ENCODE peak calls at places on chromosomes 4 and X, in nine cellular contexts. Y, I, F, Z, W, X, T, A and R are unnamed samples.

GRCh38 chr4:146333187-146333894 is 119.0 kb downstream of the REELD1 start:
- DNase-seq in F (no peak), A (no peak), Y (no peak), T (peak), Z (peak), I (no peak), W (no peak), X (no peak), R (no peak)

GRCh38 chr4:3208826-3209225 is 40.1 kb upstream of the MSANTD1 start:
- DNase-seq in A (no peak), X (no peak), Y (no peak), I (no peak), Z (no peak), F (no peak), T (no peak), W (no peak), R (no peak)

GRCh38 chr4:129358571-129358970 is 262.6 kb downstream of the C4orf33 start:
- DNase-seq in Z (no peak), X (no peak), A (no peak), F (no peak), Y (no peak), W (no peak), T (no peak), I (no peak), R (no peak)

GRCh38 chr4:125254111-125254510 is 60.6 kb upstream of the FAT4 start:
- DNase-seq in T (no peak), F (no peak), A (no peak), Z (no peak), W (no peak), I (no peak), Y (no peak), X (no peak), R (no peak)

GRCh38 chr4:7745486-7745885 is 194.2 kb downstream of the AFAP1 start:
- DNase-seq in I (no peak), X (no peak), Y (no peak), F (no peak), W (no peak), T (no peak), A (no peak), Z (no peak), R (no peak)

GRCh38 chr4:153785830-153786721 is 2.8 kb downstream of the SFRP2 start:
- DNase-seq in Z (no peak), Y (no peak), X (no peak), I (no peak), A (no peak), W (no peak), F (no peak), T (no peak), R (no peak)

GRCh38 chr4:38317238-38317637 is 346.8 kb upstream of the KLF3 start:
- DNase-seq in F (no peak), Z (no peak), W (no peak), Y (no peak), A (no peak), I (no peak), X (no peak), T (no peak), R (no peak)

GRCh38 chrX:41921492-41922124 is 1.7 kb downstream of the CASK start:
- DNase-seq in I (no peak), T (peak), Y (no peak), F (no peak), A (no peak), W (no peak), Z (no peak), X (no peak), R (no peak)

GRCh38 chr4:95255396-95256107 is 293.2 kb downstream of the UNC5C start:
- DNase-seq in I (peak), X (no peak), T (no peak), F (no peak), A (no peak), W (no peak), Y (no peak), Z (no peak), R (peak)

GRCh38 chr4:71026086-71026485 is 32.6 kb downstream of the DCK start:
- DNase-seq in Z (no peak), I (peak), Y (no peak), W (no peak), T (no peak), F (no peak), X (no peak), A (no peak), R (no peak)

GRCh38 chrX:46666831-46667230 is 92.1 kb downstream of the SLC9A7 start:
- DNase-seq in Z (no peak), W (no peak), F (no peak), X (no peak), T (no peak), A (no peak), I (no peak), Y (no peak), R (no peak)

GRCh38 chrX:9955506-9955905 is 11.7 kb upstream of the CLDN34 start:
- DNase-seq in F (no peak), T (no peak), Z (no peak), A (no peak), Y (no peak), X (no peak), W (no peak), I (no peak), R (no peak)

GRCh38 chrX:136584545-136584944 is 52.5 kb downstream of the VGLL1 start:
- DNase-seq in W (no peak), X (no peak), I (no peak), Z (no peak), A (no peak), Y (no peak), T (no peak), F (no peak), R (no peak)

GRCh38 chr4:185088899-185089298 is 54.2 kb upstream of the SLC25A4 start:
- DNase-seq in A (no peak), W (no peak), X (no peak), Y (no peak), Z (no peak), F (no peak), I (no peak), T (no peak), R (no peak)

GRCh38 chrX:19807414-19807813 is 80.0 kb downstream of the SH3KBP1 start:
- DNase-seq in Y (no peak), Z (no peak), W (no peak), I (no peak), F (no peak), X (no peak), T (no peak), A (no peak), R (no peak)

GRCh38 chrX:150155396-150156048 is 207.6 kb upstream of the MAMLD1 start:
- DNase-seq in Z (peak), T (no peak), A (no peak), Y (no peak), F (no peak), I (peak), W (peak), X (no peak), R (no peak)

GRCh38 chrX:147894332-147894870 is 17.3 kb upstream of the FMR1 start:
- DNase-seq in Y (no peak), W (no peak), T (no peak), A (no peak), I (no peak), Z (no peak), F (no peak), X (no peak), R (no peak)

GRCh38 chr4:124633285-124633941 is 79.1 kb downstream of the ANKRD50 start:
- DNase-seq in I (no peak), F (no peak), X (no peak), Y (no peak), Z (no peak), T (no peak), A (no peak), W (no peak), R (no peak)

GRCh38 chrX:9318213-9318612 is 146.6 kb upstream of the TBL1X start:
- DNase-seq in T (no peak), I (no peak), A (no peak), Z (no peak), X (no peak), F (no peak), Y (no peak), W (no peak), R (no peak)

GRCh38 chr4:168109527-168109926 is 17.2 kb downstream of the ANXA10 start:
- DNase-seq in A (no peak), I (no peak), T (no peak), Z (no peak), F (no peak), X (no peak), W (no peak), Y (no peak), R (no peak)

GRCh38 chrX:7060444-7060843 is 87.1 kb upstream of the STS start:
- DNase-seq in F (no peak), Y (no peak), A (no peak), Z (no peak), I (no peak), T (no peak), X (no peak), W (no peak), R (no peak)

GRCh38 chr4:100806988-100807387 is 289.2 kb upstream of the EMCN start:
- DNase-seq in X (no peak), A (no peak), T (no peak), I (no peak), W (no peak), F (no peak), Z (no peak), Y (no peak), R (no peak)

GRCh38 chr4:151661873-151662272 is 98.9 kb downstream of the GATB start:
- DNase-seq in X (no peak), W (no peak), A (no peak), T (no peak), I (no peak), F (no peak), Z (no peak), Y (no peak), R (no peak)

GRCh38 chr4:38920186-38920585 is 52.6 kb downstream of the FAM114A1 start:
- DNase-seq in A (no peak), T (no peak), F (no peak), X (no peak), I (no peak), Y (no peak), W (no peak), Z (no peak), R (no peak)

GRCh38 chr4:184961693-184962092 is 56.6 kb upstream of the HELT start:
- DNase-seq in I (no peak), T (no peak), W (no peak), X (peak), Z (peak), A (no peak), F (peak), Y (no peak), R (no peak)

DNA sequence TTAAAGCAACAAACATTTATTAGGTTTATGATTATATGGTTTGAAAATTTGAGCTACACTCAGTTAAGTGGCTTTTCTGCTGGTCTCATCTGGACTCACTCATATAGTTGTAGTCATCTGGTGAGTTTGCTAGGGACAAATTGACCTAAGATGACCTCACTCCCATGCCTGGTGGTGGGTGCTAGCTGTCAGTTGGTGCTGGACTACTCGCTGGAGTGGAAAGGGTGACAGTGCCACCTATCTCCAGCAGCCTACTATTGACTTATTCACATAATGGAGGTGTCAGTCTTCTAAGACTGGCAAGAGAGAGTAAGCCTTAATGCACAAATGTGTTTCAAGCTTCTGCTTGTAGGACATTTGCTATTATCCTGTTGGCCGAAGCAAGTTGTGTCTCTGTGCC is 88.2 kb downstream of the TASL start:
- DNase-seq in A (no peak), F (no peak), I (no peak), W (no peak), T (no peak), Y (no peak), X (no peak), Z (no peak), R (no peak)
- TF ChIP-seq CTCF in A (no peak), F (no peak), I (no peak), W (no peak), T (no peak), Y (no peak), X (no peak), Z (no peak), R (no peak)

DNA sequence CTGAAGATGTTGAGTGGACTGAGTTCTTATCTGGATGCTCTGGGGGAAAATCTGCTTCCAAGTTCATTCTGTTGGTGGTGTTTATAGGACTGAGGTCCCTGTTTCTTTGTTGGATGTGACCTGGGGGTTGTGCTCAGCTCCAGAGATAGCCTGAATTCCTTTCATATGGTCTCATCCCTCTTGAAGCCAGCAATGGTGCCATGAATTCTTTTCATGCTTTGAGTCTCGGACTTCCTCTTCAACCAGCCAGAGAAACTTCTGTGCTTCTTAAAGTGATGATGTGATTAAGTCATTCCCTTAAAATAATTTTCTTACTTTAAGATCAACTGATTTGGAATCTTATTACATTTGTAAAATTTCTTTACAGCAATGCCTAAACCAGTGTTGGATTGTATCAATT is 233.8 kb upstream of the UGT8 start:
- DNase-seq in F (no peak), A (no peak), Y (no peak), W (no peak), Z (no peak), I (peak), T (no peak), X (no peak), R (no peak)
- TF ChIP-seq POLR2A in F (no peak), A (no peak), Y (no peak), W (no peak), Z (no peak), I (no peak), T (no peak), X (no peak), R (no peak)

GRCh38 chrX:43121637-43122036 is 343.7 kb upstream of the PPP1R2C start:
- DNase-seq in A (no peak), F (no peak), I (no peak), Z (no peak), X (no peak), T (no peak), Y (no peak), W (no peak), R (no peak)
- TF ChIP-seq CTCF in A (no peak), F (no peak), I (no peak), Z (no peak), X (no peak), T (no peak), Y (no peak), W (no peak), R (no peak)

GRCh38 chr4:52035190-52035589 is 2.9 kb downstream of the SGCB start:
- DNase-seq in W (no peak), Y (no peak), Z (no peak), X (no peak), I (no peak), F (no peak), T (no peak), A (no peak), R (no peak)

GRCh38 chr4:52036875-52037274 is 1.2 kb downstream of the SGCB start:
- DNase-seq in I (no peak), Z (no peak), W (no peak), X (no peak), T (no peak), F (no peak), Y (no peak), A (no peak), R (no peak)

GRCh38 chr4:52037730-52038108 is 380 bp downstream of the SGCB start:
- DNase-seq in F (peak), W (peak), I (peak), A (no peak), Z (peak), X (no peak), T (no peak), Y (peak), R (no peak)

GRCh38 chr4:52038109-52038912 is at the start of gene SGCB:
- DNase-seq in T (peak), X (peak), W (peak), F (peak), Y (peak), A (peak), I (peak), Z (peak), R (peak)
- TF ChIP-seq POLR2A in T (peak), X (no peak), W (no peak), F (peak), Y (peak), A (no peak), I (peak), Z (no peak), R (peak)